ENCODE peak calls at places on chromosome 17, in five cellular contexts. One of them, this sample, is unnamed.

GRCh38 chr17:2195729-2196128 is 107.9 kb downstream of the SMG6 start:
- DNase-seq in SHP77 treated with DMSO at 0.1 percent for 48 hours: no peak
- DNase-seq in activated T-helper 1 cell treated with anti-CD3 and anti-CD28 coated beads, Interleukin-2, amount 50 U/mL, for 16 hours: no peak
- DNase-seq in tibial artery: no peak
- DNase-seq in M059J: peak
- DNase-seq in this sample: no peak

GRCh38 chr17:57109393-57110151 is 24.5 kb downstream of the AKAP1 start:
- DNase-seq in SHP77 treated with DMSO at 0.1 percent for 48 hours: no peak
- DNase-seq in activated T-helper 1 cell treated with anti-CD3 and anti-CD28 coated beads, Interleukin-2, amount 50 U/mL, for 16 hours: no peak
- DNase-seq in tibial artery: no peak
- DNase-seq in M059J: no peak
- DNase-seq in this sample: no peak

GRCh38 chr17:8740486-8740885 is 4.2 kb downstream of the CCDC42 start:
- DNase-seq in SHP77 treated with DMSO at 0.1 percent for 48 hours: no peak
- DNase-seq in activated T-helper 1 cell treated with anti-CD3 and anti-CD28 coated beads, Interleukin-2, amount 50 U/mL, for 16 hours: no peak
- DNase-seq in tibial artery: peak
- DNase-seq in M059J: no peak
- DNase-seq in this sample: peak

GRCh38 chr17:7183433-7184090 is 4.4 kb upstream of the ASGR1 start:
- DNase-seq in SHP77 treated with DMSO at 0.1 percent for 48 hours: no peak
- DNase-seq in activated T-helper 1 cell treated with anti-CD3 and anti-CD28 coated beads, Interleukin-2, amount 50 U/mL, for 16 hours: no peak
- DNase-seq in tibial artery: no peak
- DNase-seq in M059J: peak
- DNase-seq in this sample: no peak

GRCh38 chr17:81404557-81405165 is 9.4 kb downstream of the BAHCC1 start:
- DNase-seq in SHP77 treated with DMSO at 0.1 percent for 48 hours: no peak
- DNase-seq in activated T-helper 1 cell treated with anti-CD3 and anti-CD28 coated beads, Interleukin-2, amount 50 U/mL, for 16 hours: no peak
- DNase-seq in tibial artery: no peak
- DNase-seq in M059J: no peak
- DNase-seq in this sample: no peak

GRCh38 chr17:1197379-1197778 is 17.6 kb upstream of the ABR start:
- DNase-seq in SHP77 treated with DMSO at 0.1 percent for 48 hours: no peak
- DNase-seq in activated T-helper 1 cell treated with anti-CD3 and anti-CD28 coated beads, Interleukin-2, amount 50 U/mL, for 16 hours: no peak
- DNase-seq in tibial artery: no peak
- DNase-seq in M059J: no peak
- DNase-seq in this sample: no peak

GRCh38 chr17:40827746-40828453 is 5.5 kb upstream of the KRT10 start:
- DNase-seq in SHP77 treated with DMSO at 0.1 percent for 48 hours: no peak
- DNase-seq in activated T-helper 1 cell treated with anti-CD3 and anti-CD28 coated beads, Interleukin-2, amount 50 U/mL, for 16 hours: no peak
- DNase-seq in tibial artery: peak
- DNase-seq in M059J: peak
- DNase-seq in this sample: no peak

GRCh38 chr17:56502120-56502519 is 91.4 kb upstream of the NOG start:
- DNase-seq in SHP77 treated with DMSO at 0.1 percent for 48 hours: no peak
- DNase-seq in activated T-helper 1 cell treated with anti-CD3 and anti-CD28 coated beads, Interleukin-2, amount 50 U/mL, for 16 hours: no peak
- DNase-seq in tibial artery: no peak
- DNase-seq in M059J: no peak
- DNase-seq in this sample: no peak

GRCh38 chr17:64627797-64628196 is 34.3 kb downstream of the SMURF2 start:
- DNase-seq in SHP77 treated with DMSO at 0.1 percent for 48 hours: no peak
- DNase-seq in activated T-helper 1 cell treated with anti-CD3 and anti-CD28 coated beads, Interleukin-2, amount 50 U/mL, for 16 hours: no peak
- DNase-seq in tibial artery: no peak
- DNase-seq in M059J: no peak
- DNase-seq in this sample: no peak